ENCODE peak calls at places on chromosomes 3 and 15, in seven cellular contexts. R is stomach, G is tibial nerve, Y is heart left ventricle, U is pancreas, L is upper lobe of right lung, C is body of pancreas. B is an unnamed sample.

GRCh38 chr3:193052294-193052693 is 134.6 kb upstream of the MB21D2 start:
- DNase-seq in R (no peak), G (no peak), Y (no peak), U (no peak), L (no peak), C (no peak), B (no peak)

GRCh38 chr3:126350502-126351085 is 6.6 kb downstream of the KLF15 start:
- DNase-seq in R (no peak), G (peak), Y (peak), U (peak), L (peak), C (peak), B (peak)

GRCh38 chr15:49558924-49559323 is 61.7 kb downstream of the FAM227B start:
- DNase-seq in R (no peak), G (no peak), Y (no peak), U (no peak), L (no peak), C (no peak), B (no peak)

GRCh38 chr3:56799251-56799882 is 2.4 kb downstream of the ARHGEF3 start:
- DNase-seq in R (no peak), G (no peak), Y (no peak), U (no peak), L (no peak), C (no peak), B (no peak)

GRCh38 chr3:188348445-188349244 is 194.7 kb downstream of the LPP start:
- DNase-seq in R (peak), G (peak), Y (peak), U (peak), L (no peak), C (peak), B (no peak)

GRCh38 chr3:179898024-179898423 is 138.7 kb downstream of the PEX5L start:
- DNase-seq in R (no peak), G (no peak), Y (no peak), U (no peak), L (no peak), C (peak), B (no peak)

GRCh38 chr3:8884630-8885290 is 78.5 kb downstream of the RAD18 start:
- DNase-seq in R (no peak), G (no peak), Y (no peak), U (no peak), L (no peak), C (no peak), B (no peak)

GRCh38 chr3:29186982-29187718 is 93.7 kb upstream of the RBMS3 start:
- DNase-seq in R (no peak), G (no peak), Y (no peak), U (no peak), L (no peak), C (no peak), B (no peak)

GRCh38 chr3:147412917-147413711 is 3.9 kb downstream of the ZIC1 start:
- DNase-seq in R (no peak), G (no peak), Y (no peak), U (no peak), L (no peak), C (no peak), B (no peak)

GRCh38 chr3:98733778-98734281 is 29.3 kb upstream of the ST3GAL6 start:
- DNase-seq in R (no peak), G (no peak), Y (no peak), U (peak), L (no peak), C (no peak), B (peak)

GRCh38 chr3:32340639-32341365 is 50.9 kb upstream of the CMTM7 start:
- DNase-seq in R (no peak), G (no peak), Y (no peak), U (no peak), L (no peak), C (no peak), B (peak)

GRCh38 chr3:32842987-32843386 is 25.2 kb downstream of the TRIM71 start:
- DNase-seq in R (no peak), G (no peak), Y (no peak), U (no peak), L (no peak), C (no peak), B (no peak)

GRCh38 chr3:142705256-142705655 is 18.6 kb upstream of the TRPC1 start:
- DNase-seq in R (no peak), G (no peak), Y (no peak), U (no peak), L (no peak), C (no peak), B (no peak)

GRCh38 chr3:38587548-38588131 is 61.8 kb downstream of the SCN5A start:
- DNase-seq in R (peak), G (no peak), Y (peak), U (peak), L (peak), C (peak), B (no peak)

GRCh38 chr3:46495901-46496456 is 1.8 kb upstream of the RTP3 start:
- DNase-seq in R (no peak), G (no peak), Y (no peak), U (no peak), L (no peak), C (no peak), B (no peak)

GRCh38 chr3:152656207-152657001 is 178.5 kb upstream of the P2RY1 start:
- DNase-seq in R (no peak), G (no peak), Y (no peak), U (no peak), L (no peak), C (no peak), B (no peak)

GRCh38 chr3:63467392-63467791 is 185.1 kb upstream of the SNTN start:
- DNase-seq in R (no peak), G (no peak), Y (no peak), U (no peak), L (no peak), C (no peak), B (no peak)

GRCh38 chr3:55571913-55572312 is 84.8 kb upstream of the WNT5A start:
- DNase-seq in R (no peak), G (no peak), Y (peak), U (no peak), L (peak), C (peak), B (peak)

GRCh38 chr3:134564991-134565390 is 79.1 kb downstream of the CEP63 start:
- DNase-seq in R (no peak), G (no peak), Y (no peak), U (no peak), L (no peak), C (no peak), B (no peak)

GRCh38 chr3:143124683-143125520 is 5.3 kb downstream of the CHST2 start:
- DNase-seq in R (no peak), G (no peak), Y (no peak), U (no peak), L (no peak), C (no peak), B (no peak)

GRCh38 chr3:12395349-12396012 is 88.8 kb upstream of the TSEN2 start:
- DNase-seq in R (no peak), G (no peak), Y (no peak), U (no peak), L (no peak), C (no peak), B (no peak)

GRCh38 chr15:49831206-49831965 is 210.5 kb downstream of the DTWD1 start:
- DNase-seq in R (no peak), G (no peak), Y (peak), U (no peak), L (no peak), C (peak), B (no peak)

GRCh38 chr3:33433843-33434242 is 6.4 kb downstream of the UBP1 start:
- DNase-seq in R (no peak), G (no peak), Y (no peak), U (no peak), L (no peak), C (no peak), B (no peak)

GRCh38 chr3:23377928-23378672 is 175.0 kb downstream of the UBE2E2 start:
- DNase-seq in R (no peak), G (no peak), Y (no peak), U (no peak), L (no peak), C (no peak), B (no peak)

GRCh38 chr3:70000563-70001081 is 1.1 kb downstream of the SAMMSON start:
- DNase-seq in R (no peak), G (no peak), Y (no peak), U (no peak), L (no peak), C (no peak), B (no peak)

GRCh38 chr15:48112242-48112641 is 8.5 kb upstream of the SLC24A5 start:
- DNase-seq in R (no peak), G (no peak), Y (no peak), U (no peak), L (no peak), C (peak), B (no peak)

GRCh38 chr15:36844453-36845094 is 255.8 kb downstream of the MEIS2 start:
- DNase-seq in R (no peak), G (no peak), Y (no peak), U (no peak), L (no peak), C (no peak), B (no peak)

GRCh38 chr15:92901053-92901761 is 1.1 kb downstream of the CHD2 start:
- DNase-seq in R (no peak), G (no peak), Y (no peak), U (no peak), L (no peak), C (no peak), B (no peak)

GRCh38 chr15:79349526-79349925 is 38.6 kb downstream of the TMED3 start:
- DNase-seq in R (no peak), G (no peak), Y (no peak), U (no peak), L (no peak), C (no peak), B (no peak)

GRCh38 chr15:66803749-66804148 is 101.7 kb downstream of the SMAD6 start:
- DNase-seq in R (no peak), G (no peak), Y (no peak), U (no peak), L (no peak), C (no peak), B (no peak)

GRCh38 chr3:16883057-16883725 is 1.6 kb upstream of the PLCL2 start:
- DNase-seq in R (no peak), G (no peak), Y (peak), U (no peak), L (no peak), C (no peak), B (no peak)

GRCh38 chr3:193040836-193041672 is 123.4 kb upstream of the MB21D2 start:
- DNase-seq in R (no peak), G (no peak), Y (no peak), U (no peak), L (no peak), C (no peak), B (peak)

GRCh38 chr3:172129868-172130751 is 90.7 kb downstream of the FNDC3B start:
- DNase-seq in R (peak), G (peak), Y (peak), U (peak), L (peak), C (peak), B (peak)

GRCh38 chr15:63349156-63349555 is 32.5 kb downstream of the CA12 start:
- DNase-seq in R (no peak), G (no peak), Y (no peak), U (peak), L (no peak), C (peak), B (no peak)

GRCh38 chr3:151400341-151400740 is 15.8 kb upstream of the P2RY12 start:
- DNase-seq in R (no peak), G (no peak), Y (no peak), U (no peak), L (no peak), C (no peak), B (no peak)

GRCh38 chr3:188126931-188127330 is 27.0 kb upstream of the LPP start:
- DNase-seq in R (no peak), G (no peak), Y (peak), U (no peak), L (no peak), C (no peak), B (no peak)

GRCh38 chr3:141307351-141308059 is 60.8 kb upstream of the ZBTB38 start:
- DNase-seq in R (no peak), G (no peak), Y (no peak), U (no peak), L (no peak), C (no peak), B (no peak)

GRCh38 chr3:183868804-183869203 is 15.9 kb downstream of the PARL start:
- DNase-seq in R (no peak), G (no peak), Y (no peak), U (no peak), L (no peak), C (no peak), B (no peak)

GRCh38 chr3:43838877-43839276 is 148.1 kb downstream of the ABHD5 start:
- DNase-seq in R (no peak), G (no peak), Y (no peak), U (no peak), L (no peak), C (no peak), B (no peak)
- TF ChIP-seq CTCF in R (no peak), G (no peak), Y (no peak), U (no peak), L (peak), C (no peak), B (no peak)

GRCh38 chr15:90871097-90871715 is 2.8 kb downstream of the FURIN start:
- DNase-seq in R (no peak), G (no peak), Y (peak), U (no peak), L (peak), C (no peak), B (peak)

GRCh38 chr15:90873488-90873997 is 5.2 kb downstream of the FURIN start:
- DNase-seq in R (no peak), G (no peak), Y (no peak), U (no peak), L (no peak), C (no peak), B (no peak)

GRCh38 chr15:90873998-90874605 is 5.7 kb downstream of the FURIN start:
- DNase-seq in R (peak), G (no peak), Y (no peak), U (peak), L (peak), C (peak), B (no peak)

GRCh38 chr15:90871716-90872480 is 3.5 kb downstream of the FURIN start:
- DNase-seq in R (no peak), G (no peak), Y (no peak), U (peak), L (no peak), C (no peak), B (peak)

DNA sequence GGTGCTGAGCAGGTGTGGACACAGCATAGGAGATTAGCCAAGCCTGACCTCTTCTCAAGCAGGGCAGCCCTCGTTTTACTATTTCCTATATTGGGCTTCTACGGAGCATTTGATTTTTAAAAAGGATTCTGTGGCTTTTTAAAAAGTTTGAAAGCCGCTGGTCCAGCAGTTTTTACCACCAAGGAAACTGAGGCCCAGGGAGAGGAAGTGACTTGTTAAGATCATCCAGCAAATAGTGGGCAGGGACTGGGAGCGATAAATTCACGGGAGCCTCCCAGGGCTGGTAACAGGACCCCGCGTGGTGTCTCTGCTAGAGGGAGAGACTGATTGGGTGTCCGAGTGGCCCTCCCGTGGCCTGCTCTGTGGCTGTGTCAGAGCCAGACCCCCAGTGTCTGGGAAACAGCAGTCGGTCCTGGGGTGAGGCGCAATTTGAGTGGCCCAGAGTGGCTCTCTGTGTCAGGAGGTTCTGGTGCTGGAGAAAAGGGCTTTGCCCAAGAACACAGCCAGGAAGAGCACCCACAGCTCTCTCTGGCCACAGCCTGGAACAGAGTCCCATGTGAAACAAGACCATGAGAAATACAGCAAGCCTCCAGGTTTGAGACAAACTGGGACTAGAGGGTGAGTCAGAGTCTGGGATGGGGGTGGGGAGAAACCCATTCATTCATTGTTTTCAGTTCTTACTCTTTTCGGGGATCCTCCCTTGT is 4.2 kb downstream of the FURIN start:
- DNase-seq in R (no peak), G (no peak), Y (no peak), U (no peak), L (no peak), C (peak), B (no peak)
- H3K4me3 ChIP-seq in R (peak), G (peak), Y (peak), U (peak), L (peak), C (peak), B (peak)

GRCh38 chr3:44920081-44920480 is 45.7 kb downstream of the TGM4 start:
- DNase-seq in R (no peak), G (no peak), Y (no peak), U (no peak), L (no peak), C (peak), B (no peak)

GRCh38 chr3:44926172-44926571 is 49.8 kb downstream of the ZDHHC3 start:
- DNase-seq in R (no peak), G (no peak), Y (no peak), U (no peak), L (no peak), C (peak), B (no peak)

GRCh38 chr3:44926921-44927320 is 49.1 kb downstream of the ZDHHC3 start:
- DNase-seq in R (no peak), G (no peak), Y (no peak), U (no peak), L (no peak), C (peak), B (no peak)

GRCh38 chr3:44923634-44924033 is 49.2 kb downstream of the TGM4 start:
- DNase-seq in R (no peak), G (no peak), Y (no peak), U (no peak), L (no peak), C (no peak), B (no peak)

DNA sequence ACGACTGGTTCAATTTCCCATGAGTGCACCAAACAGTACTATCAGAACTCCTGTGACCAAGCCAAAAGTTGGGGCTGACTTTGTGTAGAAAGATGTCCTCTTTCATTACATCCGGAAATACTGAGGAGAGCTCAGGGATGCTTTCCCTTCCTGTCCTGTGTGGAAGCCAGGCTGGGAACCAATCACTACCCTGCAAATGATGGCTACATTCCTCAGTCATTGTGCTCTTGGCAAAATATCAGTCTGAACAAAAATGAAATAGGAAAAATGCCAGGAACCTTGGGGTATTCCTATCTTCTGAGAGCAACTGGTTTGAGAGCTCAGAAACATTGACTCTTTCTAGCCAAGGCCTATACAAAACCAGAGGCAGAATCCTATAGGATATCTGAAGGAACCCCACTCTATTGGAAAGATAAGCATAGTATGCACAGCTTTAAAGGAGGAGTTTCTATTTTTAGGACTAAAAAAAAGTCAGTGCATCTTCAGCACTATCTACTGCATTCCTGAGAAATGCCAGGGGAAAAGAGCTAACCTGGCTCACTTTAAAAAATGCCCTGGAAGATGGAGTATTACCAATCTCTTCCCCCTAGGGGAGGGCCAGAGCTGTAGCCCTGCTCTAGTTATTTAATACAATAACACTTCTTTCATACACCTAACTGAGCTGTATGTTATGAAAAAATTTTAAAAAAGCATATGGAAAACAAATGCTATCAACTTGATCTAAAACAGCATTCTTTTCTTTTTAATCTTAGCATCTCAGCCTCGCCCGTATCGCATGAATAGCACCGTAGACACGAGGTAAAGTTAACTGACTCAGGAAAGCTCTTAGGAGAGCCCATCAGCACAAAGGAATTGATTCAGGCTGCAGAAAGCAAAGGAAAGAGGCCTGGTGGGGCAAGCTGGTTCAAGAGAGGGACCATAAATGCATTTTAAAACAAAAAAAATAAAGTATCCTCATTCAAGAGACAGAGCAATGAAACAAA is 50.0 kb downstream of the TGM4 start:
- DNase-seq in R (no peak), G (no peak), Y (no peak), U (no peak), L (no peak), C (peak), B (no peak)
- TF ChIP-seq CTCF in R (no peak), G (no peak), Y (no peak), U (no peak), L (no peak), C (no peak), B (no peak)

DNA sequence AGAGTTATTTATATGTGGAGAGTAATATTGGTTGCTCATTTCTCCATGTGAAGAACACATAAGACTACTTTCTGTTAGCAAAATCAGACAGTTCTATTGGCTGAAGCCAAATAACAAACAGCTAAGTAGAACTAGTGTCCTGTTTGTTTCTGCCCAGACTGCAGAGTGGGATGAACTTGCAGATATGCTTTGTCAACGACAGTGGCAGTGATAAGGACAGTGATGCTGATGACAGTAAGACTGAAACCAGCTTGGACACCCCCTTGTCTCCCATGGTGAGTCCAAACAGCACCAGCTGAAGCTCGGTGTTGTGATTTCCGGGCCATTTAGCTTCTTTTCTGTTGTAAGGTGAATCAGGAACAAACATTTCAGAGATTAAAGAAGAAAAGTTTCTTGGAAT is 102.6 kb upstream of the IL12A start:
- DNase-seq in R (no peak), G (no peak), Y (no peak), U (no peak), L (no peak), C (no peak), B (no peak)
- H3K4me3 ChIP-seq in R (no peak), G (no peak), Y (no peak), U (no peak), L (no peak), C (no peak), B (no peak)

GRCh38 chr15:39616731-39617455 is 36.0 kb downstream of the THBS1 start:
- DNase-seq in R (no peak), G (no peak), Y (no peak), U (no peak), L (no peak), C (no peak), B (no peak)
- TF ChIP-seq CTCF in R (no peak), G (no peak), Y (no peak), U (no peak), L (no peak), C (no peak), B (no peak)

B was measured in mucosa of descending colon.